ENCODE peak calls at places on chromosomes 11 and 22, in ten cellular contexts. One of them, this sample, is unnamed.

GRCh38 chr11:40288212-40288803 is 1171.1 kb downstream of the LRRC4C start:
- DNase-seq in psoas muscle: no peak
- DNase-seq in right atrium auricular region: no peak
- DNase-seq in sigmoid colon: no peak
- DNase-seq in cardiac muscle cell: no peak
- DNase-seq in brain microvascular endothelial cell: no peak
- DNase-seq in neural progenitor cell: no peak
- DNase-seq in HCT116: no peak
- DNase-seq in heart left ventricle: no peak
- DNase-seq in endodermal cell: no peak
- DNase-seq in this sample: no peak

GRCh38 chr11:120400564-120401364 is 64.6 kb downstream of the ARHGEF12 start:
- DNase-seq in psoas muscle: no peak
- DNase-seq in right atrium auricular region: peak; percentile 59
- DNase-seq in sigmoid colon: no peak
- DNase-seq in cardiac muscle cell: peak; percentile 96
- DNase-seq in brain microvascular endothelial cell: peak; percentile 97
- DNase-seq in neural progenitor cell: no peak
- DNase-seq in HCT116: peak; percentile 90
- DNase-seq in heart left ventricle: no peak
- DNase-seq in endodermal cell: no peak
- DNase-seq in this sample: no peak

GRCh38 chr11:13944016-13944415 is 18.5 kb upstream of the SPON1 start:
- DNase-seq in psoas muscle: no peak
- DNase-seq in right atrium auricular region: no peak
- DNase-seq in sigmoid colon: no peak
- DNase-seq in cardiac muscle cell: no peak
- DNase-seq in brain microvascular endothelial cell: no peak
- DNase-seq in neural progenitor cell: no peak
- DNase-seq in HCT116: no peak
- DNase-seq in heart left ventricle: no peak
- DNase-seq in endodermal cell: no peak
- DNase-seq in this sample: no peak

GRCh38 chr22:41576877-41577276 is 12.8 kb downstream of the PMM1 start:
- DNase-seq in psoas muscle: peak; percentile 72
- DNase-seq in right atrium auricular region: no peak
- DNase-seq in sigmoid colon: no peak
- DNase-seq in cardiac muscle cell: peak; percentile 48
- DNase-seq in brain microvascular endothelial cell: peak; percentile 41
- DNase-seq in neural progenitor cell: peak; percentile 86
- DNase-seq in HCT116: peak; percentile 35
- DNase-seq in heart left ventricle: peak; percentile 78
- DNase-seq in endodermal cell: peak; percentile 94
- DNase-seq in this sample: peak; percentile 60

GRCh38 chr11:92765965-92766371 is 203.5 kb upstream of the MTNR1B start:
- DNase-seq in psoas muscle: peak; percentile 42
- DNase-seq in right atrium auricular region: peak; percentile 60
- DNase-seq in sigmoid colon: no peak
- DNase-seq in cardiac muscle cell: peak; percentile 79
- DNase-seq in brain microvascular endothelial cell: peak; percentile 35
- DNase-seq in neural progenitor cell: peak; percentile 65
- DNase-seq in HCT116: no peak
- DNase-seq in heart left ventricle: peak; percentile 27
- DNase-seq in endodermal cell: peak; percentile 77
- DNase-seq in this sample: no peak

GRCh38 chr22:49091451-49091850 is 736.2 kb downstream of the BRD1 start:
- DNase-seq in psoas muscle: peak; percentile 16
- DNase-seq in right atrium auricular region: no peak
- DNase-seq in sigmoid colon: no peak
- DNase-seq in cardiac muscle cell: no peak
- DNase-seq in brain microvascular endothelial cell: no peak
- DNase-seq in neural progenitor cell: no peak
- DNase-seq in HCT116: no peak
- DNase-seq in heart left ventricle: no peak
- DNase-seq in endodermal cell: no peak
- DNase-seq in this sample: no peak

GRCh38 chr11:134144744-134145143 is 75.9 kb downstream of the JAM3 start:
- DNase-seq in psoas muscle: no peak
- DNase-seq in right atrium auricular region: no peak
- DNase-seq in sigmoid colon: no peak
- DNase-seq in cardiac muscle cell: peak; percentile 26
- DNase-seq in brain microvascular endothelial cell: no peak
- DNase-seq in neural progenitor cell: no peak
- DNase-seq in HCT116: no peak
- DNase-seq in heart left ventricle: no peak
- DNase-seq in endodermal cell: no peak
- DNase-seq in this sample: no peak

GRCh38 chr22:24984122-24984521 is 31.6 kb downstream of the KIAA1671 start:
- DNase-seq in psoas muscle: no peak
- DNase-seq in right atrium auricular region: no peak
- DNase-seq in sigmoid colon: no peak
- DNase-seq in cardiac muscle cell: no peak
- DNase-seq in brain microvascular endothelial cell: no peak
- DNase-seq in neural progenitor cell: no peak
- DNase-seq in HCT116: no peak
- DNase-seq in heart left ventricle: no peak
- DNase-seq in endodermal cell: no peak
- DNase-seq in this sample: no peak

DNA sequence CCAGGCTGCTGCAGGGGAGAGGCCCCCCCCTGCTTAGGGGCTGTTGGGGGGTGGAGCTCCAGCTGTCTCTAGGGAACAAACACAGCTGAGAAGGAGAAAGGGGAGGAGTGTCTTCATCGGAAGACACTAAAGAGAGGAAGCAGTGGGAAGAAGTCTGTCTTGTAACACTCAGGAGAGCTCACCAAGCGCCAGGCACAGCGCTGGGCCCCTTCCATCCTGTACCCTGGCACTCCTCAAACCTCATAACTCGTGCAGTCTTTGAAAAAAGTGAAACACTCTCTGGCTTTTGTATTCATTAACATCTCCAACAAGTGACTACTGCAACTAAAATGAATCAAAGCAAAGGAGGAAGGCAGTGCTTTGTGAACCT is 67.4 kb upstream of the PRDM11 start:
- DNase-seq in psoas muscle: no peak
- DNase-seq in right atrium auricular region: no peak
- DNase-seq in sigmoid colon: peak; percentile 88
- DNase-seq in cardiac muscle cell: no peak
- DNase-seq in brain microvascular endothelial cell: no peak
- DNase-seq in neural progenitor cell: peak; percentile 62
- DNase-seq in HCT116: no peak
- DNase-seq in heart left ventricle: no peak
- DNase-seq in endodermal cell: no peak
- DNase-seq in this sample: no peak
- H3K27ac ChIP-seq in psoas muscle: no peak overlapping the region
- H3K27ac ChIP-seq in right atrium auricular region: no peak overlapping the region
- H3K27ac ChIP-seq in sigmoid colon: peak overlapping the region; percentile 76
- H3K27ac ChIP-seq in cardiac muscle cell: peak overlapping the region; percentile 47
- H3K27ac ChIP-seq in brain microvascular endothelial cell: no peak overlapping the region
- H3K27ac ChIP-seq in neural progenitor cell: no peak overlapping the region
- H3K27ac ChIP-seq in HCT116: no peak overlapping the region
- H3K27ac ChIP-seq in heart left ventricle: peak overlapping the region; percentile 52
- H3K27ac ChIP-seq in endodermal cell: no peak overlapping the region
- H3K27ac ChIP-seq in this sample: no peak overlapping the region

GRCh38 chr11:71476031-71476430 is 23.0 kb downstream of the NADSYN1 start:
- DNase-seq in psoas muscle: no peak
- DNase-seq in right atrium auricular region: no peak
- DNase-seq in sigmoid colon: no peak
- DNase-seq in cardiac muscle cell: no peak
- DNase-seq in brain microvascular endothelial cell: no peak
- DNase-seq in neural progenitor cell: no peak
- DNase-seq in HCT116: no peak
- DNase-seq in heart left ventricle: no peak
- DNase-seq in endodermal cell: no peak
- DNase-seq in this sample: no peak

GRCh38 chr11:71477637-71478011 is 24.6 kb downstream of the NADSYN1 start:
- DNase-seq in psoas muscle: no peak
- DNase-seq in right atrium auricular region: no peak
- DNase-seq in sigmoid colon: no peak
- DNase-seq in cardiac muscle cell: no peak
- DNase-seq in brain microvascular endothelial cell: no peak
- DNase-seq in neural progenitor cell: peak; percentile 68
- DNase-seq in HCT116: no peak
- DNase-seq in heart left ventricle: no peak
- DNase-seq in endodermal cell: peak; percentile 87
- DNase-seq in this sample: no peak

GRCh38 chr11:71474771-71475483 is 21.9 kb downstream of the NADSYN1 start:
- DNase-seq in psoas muscle: no peak
- DNase-seq in right atrium auricular region: no peak
- DNase-seq in sigmoid colon: peak; percentile 48
- DNase-seq in cardiac muscle cell: no peak
- DNase-seq in brain microvascular endothelial cell: no peak
- DNase-seq in neural progenitor cell: no peak
- DNase-seq in HCT116: no peak
- DNase-seq in heart left ventricle: no peak
- DNase-seq in endodermal cell: no peak
- DNase-seq in this sample: no peak

GRCh38 chr11:71478216-71478840 is 25.3 kb downstream of the NADSYN1 start:
- DNase-seq in psoas muscle: no peak
- DNase-seq in right atrium auricular region: no peak
- DNase-seq in sigmoid colon: no peak
- DNase-seq in cardiac muscle cell: no peak
- DNase-seq in brain microvascular endothelial cell: no peak
- DNase-seq in neural progenitor cell: no peak
- DNase-seq in HCT116: no peak
- DNase-seq in heart left ventricle: no peak
- DNase-seq in endodermal cell: no peak
- DNase-seq in this sample: no peak

DNA sequence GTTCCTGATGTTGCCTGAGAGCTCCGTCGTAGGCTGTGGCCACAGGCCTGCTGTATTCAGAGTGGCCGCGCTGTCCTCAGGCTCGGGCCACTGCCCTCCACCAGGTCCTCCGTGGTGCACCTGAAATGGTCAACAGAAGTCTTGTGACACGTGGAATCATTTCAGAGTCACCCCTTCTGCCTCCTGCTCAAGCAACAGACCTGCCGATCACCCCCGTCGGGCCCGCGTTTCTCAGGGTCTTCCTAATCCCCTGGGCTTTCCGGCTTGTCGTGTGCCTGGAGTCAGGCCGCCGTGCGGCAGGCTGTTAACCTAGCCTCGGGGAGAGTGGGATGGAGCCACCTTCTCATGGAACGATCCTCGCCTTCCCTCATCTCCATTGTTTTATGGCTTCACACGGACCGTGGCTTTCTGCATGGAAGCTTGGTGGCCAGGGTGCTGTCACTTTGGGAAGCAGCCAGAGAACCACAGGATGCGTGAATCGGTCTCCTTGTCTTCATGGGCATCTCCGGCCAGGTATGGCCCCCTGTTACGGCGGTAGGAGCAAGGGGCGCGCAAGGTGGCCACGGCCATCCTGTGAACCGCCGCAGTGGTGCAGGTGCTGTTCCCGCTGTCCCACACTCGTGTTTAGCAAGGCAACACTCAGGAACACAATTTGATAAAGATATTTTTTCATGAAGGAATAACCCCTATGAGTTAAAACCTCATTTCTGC is 24.1 kb downstream of the NADSYN1 start:
- DNase-seq in psoas muscle: no peak
- DNase-seq in right atrium auricular region: no peak
- DNase-seq in sigmoid colon: no peak
- DNase-seq in cardiac muscle cell: no peak
- DNase-seq in brain microvascular endothelial cell: no peak
- DNase-seq in neural progenitor cell: no peak
- DNase-seq in HCT116: no peak
- DNase-seq in heart left ventricle: no peak
- DNase-seq in endodermal cell: no peak
- DNase-seq in this sample: no peak
- H3K36me3 ChIP-seq in psoas muscle: no peaks in the 10 kb centered on the region
- H3K36me3 ChIP-seq in right atrium auricular region: peaks cover 77% of the 10 kb centered on the region
- H3K36me3 ChIP-seq in sigmoid colon: peaks cover 100% of the 10 kb centered on the region
- H3K36me3 ChIP-seq in cardiac muscle cell: peaks cover 2% of the 10 kb centered on the region
- H3K36me3 ChIP-seq in brain microvascular endothelial cell: peaks cover 44% of the 10 kb centered on the region
- H3K36me3 ChIP-seq in neural progenitor cell: no peaks in the 10 kb centered on the region
- H3K36me3 ChIP-seq in HCT116: peaks cover 5% of the 10 kb centered on the region
- H3K36me3 ChIP-seq in heart left ventricle: peaks cover 97% of the 10 kb centered on the region
- H3K36me3 ChIP-seq in endodermal cell: peaks cover 47% of the 10 kb centered on the region
- H3K36me3 ChIP-seq in this sample: peaks cover 28% of the 10 kb centered on the region

DNA sequence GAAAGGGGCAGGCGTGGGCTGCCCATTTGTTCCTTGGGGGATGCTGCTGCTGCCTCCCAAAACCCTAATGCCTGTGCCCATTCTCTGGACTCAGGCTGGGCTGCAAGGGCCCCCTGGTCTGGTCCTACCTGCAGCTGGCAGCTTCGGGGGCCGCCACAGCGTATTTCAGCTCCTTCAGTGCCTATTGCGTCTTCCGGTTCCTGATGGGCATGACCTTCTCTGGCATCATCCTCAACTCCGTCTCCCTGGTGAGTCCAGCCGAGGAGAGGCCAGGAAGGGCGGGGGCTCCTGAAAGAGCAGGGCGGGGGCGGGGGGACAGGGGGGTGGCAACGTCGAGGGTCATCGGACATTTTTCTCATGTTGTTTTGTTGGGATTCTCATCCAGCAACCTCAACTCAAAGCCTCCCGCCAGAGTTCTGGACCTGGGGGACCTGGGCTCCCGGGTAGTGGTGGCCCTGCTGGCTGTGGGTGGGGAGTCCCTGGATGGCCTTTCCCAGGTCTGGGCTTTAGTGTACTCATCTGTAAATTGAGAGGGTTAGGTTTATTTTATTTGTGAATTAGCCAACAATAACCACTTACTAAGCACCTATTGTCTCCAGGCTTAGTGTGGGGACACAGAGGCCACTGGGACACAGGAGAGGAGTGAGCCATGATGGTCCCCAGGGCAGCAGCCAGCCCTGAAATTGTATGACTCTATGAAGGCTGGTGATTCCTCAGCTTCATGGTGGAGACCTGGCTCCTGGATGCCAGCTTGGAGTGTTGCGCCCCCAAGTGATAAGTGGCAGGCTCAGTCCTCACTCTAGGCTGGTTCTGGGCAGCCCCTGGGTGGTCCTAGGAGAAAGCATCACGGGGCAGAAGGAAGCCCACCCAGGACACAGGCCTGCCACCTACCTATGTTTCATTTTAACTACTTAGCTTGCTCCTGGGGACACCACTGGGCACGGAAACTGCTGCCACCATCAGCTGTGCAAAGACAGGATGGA is 36.0 kb downstream of the CAPN1 start:
- DNase-seq in psoas muscle: no peak
- DNase-seq in right atrium auricular region: no peak
- DNase-seq in sigmoid colon: peak; percentile 45
- DNase-seq in cardiac muscle cell: no peak
- DNase-seq in brain microvascular endothelial cell: no peak
- DNase-seq in neural progenitor cell: no peak
- DNase-seq in HCT116: no peak
- DNase-seq in heart left ventricle: no peak
- DNase-seq in endodermal cell: peak; percentile 44
- DNase-seq in this sample: no peak
- TF ChIP-seq CTCF in psoas muscle: no peak
- TF ChIP-seq CTCF in right atrium auricular region: no peak
- TF ChIP-seq CTCF in sigmoid colon: no peak
- TF ChIP-seq CTCF in cardiac muscle cell: no peak
- TF ChIP-seq CTCF in brain microvascular endothelial cell: no peak
- TF ChIP-seq CTCF in neural progenitor cell: peak; percentile 10
- TF ChIP-seq CTCF in HCT116: no peak
- TF ChIP-seq CTCF in heart left ventricle: no peak
- TF ChIP-seq CTCF in endodermal cell: no peak
- TF ChIP-seq CTCF in this sample: no peak

DNA sequence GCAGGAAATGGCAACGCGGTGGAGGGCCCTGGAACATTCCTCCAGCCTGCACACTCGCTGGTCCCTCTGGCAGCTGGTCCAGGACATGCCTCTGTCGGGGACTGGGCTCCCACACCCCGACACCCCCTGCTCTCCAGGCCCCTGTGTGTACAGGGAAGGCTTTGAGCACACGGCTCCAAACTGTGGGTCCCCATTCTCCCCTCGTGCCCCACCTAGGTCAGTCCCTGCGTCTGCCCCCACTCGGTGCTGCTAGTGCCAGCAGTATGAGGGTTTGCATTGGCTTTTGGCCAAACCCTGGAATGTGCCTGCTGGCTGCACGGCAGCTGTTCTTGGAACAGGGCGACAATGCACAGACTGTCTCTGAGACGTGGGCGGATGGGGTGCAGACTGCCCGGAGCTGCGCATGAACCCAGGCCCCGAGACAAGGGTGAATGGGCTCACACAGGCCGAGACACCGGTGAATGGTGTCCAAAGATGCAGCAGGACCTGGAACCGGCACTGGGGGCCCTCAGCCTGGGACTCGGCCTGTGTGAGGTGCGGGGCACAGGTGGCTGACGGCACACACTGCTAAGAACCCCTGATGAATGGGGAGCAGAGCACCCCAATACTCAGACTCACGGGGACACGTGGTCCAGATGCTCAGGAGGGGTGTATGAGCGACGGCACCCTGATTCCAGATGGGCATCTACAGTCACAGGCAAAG is 7.5 kb upstream of the SYT8 start:
- DNase-seq in psoas muscle: peak; percentile 56
- DNase-seq in right atrium auricular region: no peak
- DNase-seq in sigmoid colon: peak; percentile 72
- DNase-seq in cardiac muscle cell: peak; percentile 92
- DNase-seq in brain microvascular endothelial cell: peak; percentile 66
- DNase-seq in neural progenitor cell: no peak
- DNase-seq in HCT116: no peak
- DNase-seq in heart left ventricle: peak; percentile 72
- DNase-seq in endodermal cell: no peak
- DNase-seq in this sample: peak; percentile 83
- H3K27ac ChIP-seq in psoas muscle: peak overlapping the region; percentile 23
- H3K27ac ChIP-seq in right atrium auricular region: no peak overlapping the region
- H3K27ac ChIP-seq in sigmoid colon: no peak overlapping the region
- H3K27ac ChIP-seq in cardiac muscle cell: no peak overlapping the region
- H3K27ac ChIP-seq in brain microvascular endothelial cell: peak overlapping the region; percentile 36
- H3K27ac ChIP-seq in neural progenitor cell: no peak overlapping the region
- H3K27ac ChIP-seq in HCT116: peak overlapping the region; percentile 34
- H3K27ac ChIP-seq in heart left ventricle: no peak overlapping the region
- H3K27ac ChIP-seq in endodermal cell: no peak overlapping the region
- H3K27ac ChIP-seq in this sample: peak overlapping the region; percentile 84